ENCODE peak calls at places on chromosomes 13 and 19, in six cellular contexts. One of them, this sample, is unnamed.
A peak's percentile ranks its signal among the peaks of the same experiment; 100 is the strongest.

GRCh38 chr13:46492946-46493345 is 60.0 kb upstream of the LRCH1 start:
- DNase-seq in K562: peak; percentile 17
- DNase-seq in H1: no peak
- DNase-seq in SK-N-SH: peak; percentile 46
- DNase-seq in GM12878: no peak
- DNase-seq in HepG2: peak; percentile 22
- DNase-seq in this sample: peak; percentile 37

GRCh38 chr19:7672522-7672921 is 3.7 kb downstream of the RETN start:
- DNase-seq in H1: no peak
- DNase-seq in SK-N-SH: no peak
- DNase-seq in K562: no peak
- DNase-seq in HepG2: no peak
- DNase-seq in GM12878: no peak
- DNase-seq in this sample: no peak

GRCh38 chr19:4115818-4116385 is 8.0 kb downstream of the MAP2K2 start:
- DNase-seq in HepG2: no peak
- DNase-seq in H1: no peak
- DNase-seq in K562: peak; percentile 11
- DNase-seq in SK-N-SH: peak; percentile 11
- DNase-seq in GM12878: no peak
- DNase-seq in this sample: no peak

GRCh38 chr13:29733069-29733700 is 117.2 kb downstream of the UBL3 start:
- DNase-seq in GM12878: no peak
- DNase-seq in SK-N-SH: no peak
- DNase-seq in K562: no peak
- DNase-seq in HepG2: no peak
- DNase-seq in H1: no peak
- DNase-seq in this sample: peak; percentile 14

GRCh38 chr19:7762719-7763293 is at the start of gene CLEC4M:
- DNase-seq in SK-N-SH: no peak
- DNase-seq in HepG2: no peak
- DNase-seq in GM12878: no peak
- DNase-seq in K562: no peak
- DNase-seq in H1: no peak
- DNase-seq in this sample: no peak

GRCh38 chr19:16233836-16234551 is 36.3 kb downstream of the AP1M1 start:
- DNase-seq in HepG2: no peak
- DNase-seq in H1: no peak
- DNase-seq in SK-N-SH: peak; percentile 31
- DNase-seq in K562: no peak
- DNase-seq in GM12878: no peak
- DNase-seq in this sample: no peak

GRCh38 chr13:111239754-111240670 is 80.4 kb upstream of the TEX29 start:
- DNase-seq in HepG2: no peak
- DNase-seq in GM12878: no peak
- DNase-seq in K562: no peak
- DNase-seq in SK-N-SH: no peak
- DNase-seq in H1: peak; percentile 29
- DNase-seq in this sample: no peak

GRCh38 chr19:29771708-29772415 is 39.9 kb upstream of the CCNE1 start:
- DNase-seq in SK-N-SH: peak; percentile 86
- DNase-seq in K562: peak; percentile 79
- DNase-seq in HepG2: peak; percentile 41
- DNase-seq in H1: peak; percentile 78
- DNase-seq in GM12878: no peak
- DNase-seq in this sample: peak; percentile 18

GRCh38 chr19:35755160-35755549 is 1.7 kb downstream of the HSPB6 start:
- DNase-seq in K562: no peak
- DNase-seq in GM12878: no peak
- DNase-seq in SK-N-SH: no peak
- DNase-seq in HepG2: no peak
- DNase-seq in H1: no peak
- DNase-seq in this sample: no peak

GRCh38 chr13:70253834-70254233 is 145.6 kb upstream of the KLHL1 start:
- DNase-seq in HepG2: peak; percentile 9
- DNase-seq in SK-N-SH: no peak
- DNase-seq in K562: no peak
- DNase-seq in GM12878: no peak
- DNase-seq in H1: no peak
- DNase-seq in this sample: no peak

GRCh38 chr19:53813996-53814395 is 10.1 kb downstream of the NLRP12 start:
- DNase-seq in K562: no peak
- DNase-seq in GM12878: no peak
- DNase-seq in H1: no peak
- DNase-seq in HepG2: no peak
- DNase-seq in SK-N-SH: no peak
- DNase-seq in this sample: no peak

GRCh38 chr13:73861136-73861535 is 273.1 kb downstream of the KLF12 start:
- DNase-seq in HepG2: no peak
- DNase-seq in GM12878: no peak
- DNase-seq in SK-N-SH: no peak
- DNase-seq in K562: no peak
- DNase-seq in H1: no peak
- DNase-seq in this sample: no peak
- H3K27ac ChIP-seq in HepG2: no peak overlapping the region
- H3K27ac ChIP-seq in GM12878: no peak overlapping the region
- H3K27ac ChIP-seq in SK-N-SH: no peak overlapping the region
- H3K27ac ChIP-seq in K562: no peak overlapping the region
- H3K27ac ChIP-seq in H1: no peak overlapping the region
- H3K27ac ChIP-seq in this sample: no peak overlapping the region

DNA sequence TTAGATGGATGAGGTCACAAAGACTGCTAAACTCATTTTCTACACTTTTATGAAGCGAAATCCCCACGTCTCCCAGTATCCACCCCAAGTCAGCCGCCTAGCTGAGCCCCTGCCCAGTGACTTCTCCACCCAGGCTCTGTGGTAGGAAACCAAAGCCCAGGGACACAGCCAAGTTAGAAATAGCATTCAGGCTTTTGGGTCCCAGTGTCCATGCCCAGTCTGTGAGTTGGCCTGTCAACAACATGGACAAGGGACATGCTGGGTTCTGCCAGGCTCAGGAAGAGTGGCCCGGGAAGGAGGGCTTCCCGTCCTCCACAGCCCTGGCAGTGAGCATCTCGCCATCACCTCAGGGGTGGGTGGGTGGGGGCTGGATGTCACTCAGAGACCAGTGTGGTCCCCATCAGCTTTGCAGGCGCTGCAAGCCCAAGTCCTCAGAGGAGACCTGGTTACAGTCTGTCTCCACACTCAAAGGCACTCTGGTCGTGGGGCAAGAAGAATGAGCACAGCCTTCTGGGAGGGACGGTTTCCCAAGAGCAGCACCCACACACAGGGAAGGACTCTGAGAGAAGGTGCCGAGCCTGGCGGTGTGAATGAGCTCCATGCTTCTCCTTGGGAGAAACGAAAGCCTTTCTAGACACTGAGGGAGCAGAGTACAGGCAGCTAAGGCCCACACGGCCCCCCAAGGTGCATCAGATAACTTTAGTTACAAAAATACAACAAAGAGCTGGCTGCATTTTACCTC is 473.8 kb downstream of the FOXO1 start:
- DNase-seq in H1: no peak
- DNase-seq in SK-N-SH: no peak
- DNase-seq in GM12878: no peak
- DNase-seq in K562: no peak
- DNase-seq in HepG2: no peak
- DNase-seq in this sample: no peak
- TF ChIP-seq GABPA in H1: no peak
- TF ChIP-seq GABPA in SK-N-SH: no peak
- TF ChIP-seq GABPA in GM12878: no peak
- TF ChIP-seq GABPA in K562: no peak
- TF ChIP-seq GABPA in HepG2: no peak
- TF ChIP-seq GABPA in this sample: no peak

GRCh38 chr13:101272886-101273285 is 143.4 kb downstream of the NALCN start:
- DNase-seq in GM12878: no peak
- DNase-seq in H1: no peak
- DNase-seq in SK-N-SH: no peak
- DNase-seq in K562: no peak
- DNase-seq in HepG2: no peak
- DNase-seq in this sample: no peak
- H3K27ac ChIP-seq in GM12878: no peak overlapping the region
- H3K27ac ChIP-seq in H1: no peak overlapping the region
- H3K27ac ChIP-seq in SK-N-SH: no peak overlapping the region
- H3K27ac ChIP-seq in K562: no peak overlapping the region
- H3K27ac ChIP-seq in HepG2: no peak overlapping the region
- H3K27ac ChIP-seq in this sample: no peak overlapping the region

DNA sequence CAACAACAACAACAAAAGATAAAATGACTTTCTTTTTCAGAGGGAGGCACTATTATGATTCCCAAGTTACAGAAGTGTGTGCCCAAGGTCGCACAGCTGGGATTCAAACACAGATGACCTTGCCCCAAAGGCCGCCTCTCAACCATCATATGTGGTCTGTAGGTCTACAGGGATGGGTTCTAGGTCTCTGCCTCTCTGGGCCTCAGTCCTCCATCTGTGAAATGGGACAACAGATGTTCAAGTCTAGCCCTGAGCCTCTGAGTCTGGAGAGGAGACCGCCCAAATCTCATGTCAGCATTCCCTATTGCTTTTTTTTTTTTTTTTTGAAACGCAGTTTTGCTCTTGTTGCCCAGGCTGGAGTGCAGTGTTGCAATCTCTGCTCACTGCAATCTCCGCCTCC is 4.9 kb downstream of the NPAS1 start:
- DNase-seq in HepG2: no peak
- DNase-seq in GM12878: no peak
- DNase-seq in H1: no peak
- DNase-seq in SK-N-SH: no peak
- DNase-seq in K562: no peak
- DNase-seq in this sample: no peak
- TF ChIP-seq GABPA in HepG2: no peak
- TF ChIP-seq GABPA in GM12878: no peak
- TF ChIP-seq GABPA in H1: no peak
- TF ChIP-seq GABPA in SK-N-SH: no peak
- TF ChIP-seq GABPA in K562: no peak
- TF ChIP-seq GABPA in this sample: no peak